ENCODE peak calls at places on chromosomes 6 and 20, in nine cellular contexts. S is mucosa of descending colon, H is astrocyte of the cerebellum, R is fibroblast of lung, Y is fibroblast of mammary gland, K is brain microvascular endothelial cell, I is uterus, G is colonic mucosa, U is breast epithelium. X is an unnamed sample.

GRCh38 chr6:95216560-95216959 is 360.8 kb upstream of the MANEA start:
- DNase-seq in S (no peak), H (no peak), R (no peak), Y (no peak), K (no peak), I (no peak), G (no peak), U (no peak), X (no peak)

GRCh38 chr6:48553449-48553848 is 442.5 kb upstream of the PTCHD4 start:
- DNase-seq in S (no peak), H (no peak), R (no peak), Y (no peak), K (no peak), I (no peak), G (no peak), U (no peak), X (no peak)

GRCh38 chr20:51506527-51507356 is 35.8 kb downstream of the NFATC2 start:
- DNase-seq in S (no peak), H (no peak), R (no peak), Y (no peak), K (no peak), I (no peak), G (no peak), U (no peak), X (no peak)

GRCh38 chr20:5977223-5977622 is 26.8 kb downstream of the MCM8 start:
- DNase-seq in S (no peak), H (no peak), R (no peak), Y (no peak), K (no peak), I (no peak), G (no peak), U (no peak), X (no peak)

GRCh38 chr6:4941782-4942672 is 61.8 kb downstream of the RPP40 start:
- DNase-seq in S (no peak), H (peak), R (peak), Y (peak), K (peak), I (peak), G (no peak), U (peak), X (peak)

GRCh38 chr6:146673069-146673468 is 74.3 kb downstream of the ADGB start:
- DNase-seq in S (no peak), H (no peak), R (no peak), Y (no peak), K (no peak), I (no peak), G (no peak), U (no peak), X (no peak)

GRCh38 chr6:143806282-143807102 is 36.6 kb upstream of the LTV1 start:
- DNase-seq in S (peak), H (peak), R (peak), Y (peak), K (peak), I (no peak), G (no peak), U (no peak), X (no peak)

GRCh38 chr6:37916675-37917074 is 97.1 kb downstream of the ZFAND3 start:
- DNase-seq in S (no peak), H (no peak), R (no peak), Y (no peak), K (no peak), I (no peak), G (no peak), U (no peak), X (no peak)

GRCh38 chr6:31405996-31406395 is 2.6 kb downstream of the MICA start:
- DNase-seq in S (no peak), H (no peak), R (no peak), Y (no peak), K (no peak), I (no peak), G (no peak), U (no peak), X (no peak)

GRCh38 chr6:6217838-6218237 is 102.6 kb downstream of the F13A1 start:
- DNase-seq in S (no peak), H (no peak), R (no peak), Y (no peak), K (no peak), I (no peak), G (no peak), U (no peak), X (no peak)

GRCh38 chr6:3745566-3746118 is 5.9 kb downstream of the PXDC1 start:
- DNase-seq in S (no peak), H (no peak), R (no peak), Y (no peak), K (no peak), I (no peak), G (no peak), U (no peak), X (no peak)

GRCh38 chr6:147604373-147604772 is 95.9 kb downstream of the SAMD5 start:
- DNase-seq in S (no peak), H (peak), R (peak), Y (no peak), K (no peak), I (no peak), G (no peak), U (peak), X (no peak)

GRCh38 chr6:126107475-126108121 is 121.3 kb downstream of the TRMT11 start:
- DNase-seq in S (peak), H (peak), R (peak), Y (peak), K (no peak), I (no peak), G (no peak), U (no peak), X (no peak)

GRCh38 chr20:20375862-20376261 is 8.0 kb downstream of the INSM1 start:
- DNase-seq in S (no peak), H (no peak), R (no peak), Y (no peak), K (no peak), I (no peak), G (no peak), U (no peak), X (no peak)

GRCh38 chr6:131058236-131058635 is 4.8 kb downstream of the EPB41L2 start:
- DNase-seq in S (no peak), H (peak), R (peak), Y (no peak), K (no peak), I (no peak), G (no peak), U (no peak), X (no peak)

GRCh38 chr6:56959094-56959493 is 4.2 kb downstream of the BEND6 start:
- DNase-seq in S (no peak), H (no peak), R (peak), Y (peak), K (no peak), I (no peak), G (no peak), U (no peak), X (no peak)

GRCh38 chr20:63648895-63649589 is 4.2 kb downstream of the STMN3 start:
- DNase-seq in S (no peak), H (no peak), R (no peak), Y (no peak), K (no peak), I (no peak), G (no peak), U (no peak), X (no peak)

GRCh38 chr6:84082693-84083265 is 49.2 kb downstream of the MRAP2 start:
- DNase-seq in S (no peak), H (no peak), R (no peak), Y (no peak), K (no peak), I (no peak), G (no peak), U (no peak), X (no peak)

GRCh38 chr20:59569305-59569704 is 35.0 kb upstream of the PHACTR3 start:
- DNase-seq in S (no peak), H (no peak), R (no peak), Y (no peak), K (no peak), I (no peak), G (no peak), U (no peak), X (no peak)

GRCh38 chr20:11496382-11496781 is 421.3 kb upstream of the BTBD3 start:
- DNase-seq in S (no peak), H (no peak), R (peak), Y (no peak), K (peak), I (no peak), G (no peak), U (no peak), X (no peak)

GRCh38 chr6:11207199-11207968 is 25.1 kb downstream of the NEDD9 start:
- DNase-seq in S (peak), H (peak), R (peak), Y (peak), K (peak), I (peak), G (peak), U (peak), X (peak)

GRCh38 chr20:52200870-52201269 is 9.3 kb upstream of the ZFP64 start:
- DNase-seq in S (no peak), H (no peak), R (no peak), Y (peak), K (no peak), I (no peak), G (no peak), U (no peak), X (no peak)

GRCh38 chr6:111870751-111871064 is 2.5 kb downstream of the FYN start:
- DNase-seq in S (no peak), H (no peak), R (no peak), Y (no peak), K (no peak), I (no peak), G (no peak), U (no peak), X (no peak)

GRCh38 chr6:4008324-4009047 is 70.5 kb downstream of the FAM217A start:
- DNase-seq in S (peak), H (peak), R (peak), Y (peak), K (peak), I (no peak), G (no peak), U (no peak), X (peak)

GRCh38 chr20:59972037-59972801 is 14.0 kb downstream of the CDH26 start:
- DNase-seq in S (peak), H (no peak), R (no peak), Y (no peak), K (no peak), I (no peak), G (peak), U (no peak), X (no peak)

GRCh38 chr6:32843321-32843978 is 397 bp downstream of the PSMB8 start:
- DNase-seq in S (no peak), H (no peak), R (no peak), Y (peak), K (no peak), I (no peak), G (no peak), U (no peak), X (no peak)

GRCh38 chr6:151524059-151524458 is 30.2 kb downstream of the CCDC170 start:
- DNase-seq in S (no peak), H (no peak), R (peak), Y (no peak), K (no peak), I (no peak), G (no peak), U (no peak), X (no peak)

GRCh38 chr20:51089840-51090239 is 66.9 kb upstream of the KCNG1 start:
- DNase-seq in S (no peak), H (no peak), R (no peak), Y (no peak), K (no peak), I (no peak), G (no peak), U (no peak), X (no peak)

GRCh38 chr20:18722381-18722780 is 91.2 kb upstream of the SCP2D1 start:
- DNase-seq in S (no peak), H (no peak), R (peak), Y (peak), K (no peak), I (no peak), G (no peak), U (no peak), X (no peak)

GRCh38 chr20:57440678-57441509 is 49.7 kb downstream of the RBM38 start:
- DNase-seq in S (peak), H (no peak), R (peak), Y (peak), K (no peak), I (peak), G (peak), U (peak), X (no peak)

GRCh38 chr6:19759117-19759880 is 77.9 kb upstream of the ID4 start:
- DNase-seq in S (no peak), H (peak), R (peak), Y (peak), K (peak), I (no peak), G (no peak), U (no peak), X (peak)

GRCh38 chr20:1897486-1897885 is 2.3 kb downstream of the SIRPA start:
- DNase-seq in S (peak), H (no peak), R (no peak), Y (peak), K (no peak), I (peak), G (peak), U (no peak), X (no peak)

GRCh38 chr6:80457044-80457933 is 350.8 kb downstream of the BCKDHB start:
- DNase-seq in S (peak), H (peak), R (peak), Y (peak), K (peak), I (peak), G (peak), U (peak), X (peak)

GRCh38 chr6:138406443-138406842 is 2.4 kb downstream of the HEBP2 start:
- DNase-seq in S (peak), H (no peak), R (no peak), Y (no peak), K (no peak), I (no peak), G (peak), U (no peak), X (no peak)
- TF ChIP-seq CTCF in S (no peak), H (peak), R (no peak), Y (no peak), K (no peak), I (no peak), G (peak), U (no peak), X (no peak)

DNA sequence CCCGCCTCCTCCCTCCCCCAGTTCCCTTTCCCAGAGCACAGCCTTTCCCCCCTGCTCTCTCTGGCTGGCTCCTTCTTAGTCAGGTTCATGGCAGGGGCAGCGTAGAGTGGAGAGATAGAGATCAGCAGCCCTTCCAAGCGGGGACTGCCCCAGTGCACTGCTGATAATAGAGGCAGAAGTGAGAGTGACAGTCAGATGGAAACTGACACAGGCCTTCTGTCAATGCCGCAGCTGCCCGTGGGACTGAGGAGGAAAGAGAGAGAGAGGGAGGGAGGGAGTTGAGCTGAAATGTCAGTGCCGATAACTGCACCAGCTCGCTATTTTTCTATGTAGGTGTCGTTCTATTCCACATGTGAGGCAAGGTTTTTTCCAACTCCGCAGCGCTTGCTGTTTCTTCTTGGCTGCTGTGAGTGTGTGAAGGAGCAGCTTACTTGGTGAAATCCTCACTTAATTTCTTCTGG is 386.2 kb upstream of the MMS22L start:
- DNase-seq in S (no peak), H (peak), R (peak), Y (no peak), K (peak), I (no peak), G (no peak), U (no peak), X (no peak)
- H3K4me3 ChIP-seq in S (no peak), H (peak), R (peak), Y (no peak), K (peak), I (no peak), G (no peak), U (no peak), X (peak)

GRCh38 chr20:38141154-38141888 is 23.7 kb downstream of the TGM2 start:
- DNase-seq in S (no peak), H (no peak), R (peak), Y (no peak), K (no peak), I (no peak), G (no peak), U (no peak), X (no peak)
- TF ChIP-seq CTCF in S (no peak), H (no peak), R (no peak), Y (no peak), K (no peak), I (no peak), G (no peak), U (no peak), X (no peak)

DNA sequence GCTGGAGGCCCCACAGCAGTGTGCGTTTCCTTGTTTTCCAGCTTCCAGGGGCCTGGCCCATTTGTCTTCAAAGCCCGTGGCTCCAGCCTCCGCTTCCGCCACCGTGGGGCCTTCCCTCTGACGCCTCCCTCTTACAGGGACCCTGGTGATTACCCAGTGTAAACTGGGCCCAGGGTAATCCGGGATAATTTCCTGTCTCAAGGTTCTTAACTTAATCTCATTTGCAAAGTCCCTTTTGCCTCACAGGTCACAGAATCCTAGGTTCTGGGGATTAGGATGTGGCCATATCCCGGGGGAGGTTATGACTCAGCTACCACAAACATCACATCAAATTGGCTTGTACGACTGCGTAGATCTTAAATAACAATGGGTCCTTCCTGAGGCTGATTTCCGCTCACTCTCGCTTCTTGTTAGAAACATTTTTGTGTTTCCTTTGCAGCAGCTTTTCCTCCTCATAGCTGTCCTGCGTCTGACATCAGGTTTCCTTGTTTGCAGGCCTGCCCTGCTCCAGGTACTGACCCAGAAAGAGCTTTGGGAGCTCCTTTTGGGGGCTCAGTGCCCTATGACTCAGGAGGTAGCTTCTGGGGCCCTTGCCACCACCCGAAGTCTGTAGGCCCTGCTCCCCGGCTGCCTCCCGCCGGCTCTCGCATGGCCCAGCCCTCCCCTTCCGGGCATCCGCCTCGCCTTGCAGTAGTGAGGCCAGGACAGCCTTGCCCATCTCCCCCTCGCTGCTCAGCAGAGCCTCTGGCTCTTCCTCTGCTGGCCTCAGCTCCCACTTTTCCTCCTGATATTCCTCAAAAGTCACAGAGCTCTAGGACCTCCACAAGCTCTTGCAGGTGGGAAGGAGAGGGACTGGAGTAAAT is 100.5 kb downstream of the ERMARD start:
- DNase-seq in S (no peak), H (peak), R (peak), Y (no peak), K (peak), I (peak), G (peak), U (no peak), X (no peak)
- H3K4me3 ChIP-seq in S (no peak), H (no peak), R (no peak), Y (no peak), K (no peak), I (no peak), G (no peak), U (no peak), X (no peak)

DNA sequence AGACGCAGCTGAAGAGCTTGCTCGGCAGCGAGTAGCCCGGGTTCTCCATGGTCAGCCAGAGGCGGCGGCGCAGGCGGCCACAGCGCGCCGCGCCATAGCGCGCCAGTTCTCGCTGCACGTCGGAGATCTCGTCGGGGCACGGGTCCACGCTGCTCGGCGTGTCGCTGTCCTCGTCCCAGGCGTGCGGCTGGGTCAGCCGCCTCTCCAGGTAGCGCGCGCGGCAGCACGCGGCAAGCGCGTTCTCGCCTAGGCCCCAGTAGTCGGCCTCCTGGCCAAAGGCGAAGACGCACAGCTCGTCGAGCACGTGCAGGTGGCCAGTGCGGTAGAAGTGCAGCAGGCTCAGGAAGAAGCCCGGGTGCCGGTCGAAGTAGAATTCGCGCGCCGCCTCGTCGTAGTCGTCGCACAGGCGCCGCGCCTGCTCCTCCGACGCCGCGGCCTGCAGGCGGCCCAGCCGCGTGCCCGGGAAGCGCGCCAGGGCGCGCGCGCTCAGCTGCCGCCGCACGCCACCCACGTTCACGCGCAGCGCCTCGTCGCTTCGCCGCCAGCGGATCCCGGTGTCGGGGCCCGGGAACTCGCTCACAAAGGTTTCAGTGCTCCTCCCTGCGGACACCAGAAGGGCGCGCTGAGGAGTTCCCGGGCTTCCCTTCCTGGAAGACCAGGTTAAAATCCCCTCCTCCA is 2.7 kb downstream of the KCNS1 start:
- DNase-seq in S (peak), H (no peak), R (peak), Y (peak), K (peak), I (no peak), G (peak), U (no peak), X (no peak)
- TF ChIP-seq CTCF in S (no peak), H (peak), R (peak), Y (no peak), K (peak), I (no peak), G (peak), U (no peak), X (no peak)

GRCh38 chr6:25138697-25139051 is 140.5 kb upstream of the CARMIL1 start:
- DNase-seq in S (no peak), H (peak), R (no peak), Y (no peak), K (no peak), I (no peak), G (no peak), U (no peak), X (no peak)
- H3K4me3 ChIP-seq in S (peak), H (peak), R (peak), Y (peak), K (peak), I (peak), G (peak), U (peak), X (no peak)

X was measured in AG04449.